ENCODE peak calls at places on chromosomes 1 and 21, in ten cellular contexts. Y is heart right ventricle, M is pancreas, S is Caco-2, N is endothelial cell of umbilical vein, C is left ventricle myocardium inferior, W is lung, H is ovary, D is fibroblast of lung, F is kidney. L is an unnamed sample.

GRCh38 chr1:162988869-162989268 is 80.3 kb upstream of the RGS4 start:
- DNase-seq in Y (no peak), M (no peak), S (no peak), N (no peak), C (no peak), W (no peak), H (no peak), D (no peak), F (no peak), L (no peak)

GRCh38 chr1:104136621-104137020 is 386.9 kb downstream of the AMY1C start:
- DNase-seq in Y (no peak), M (no peak), S (no peak), N (no peak), C (no peak), W (no peak), H (no peak), D (no peak), F (no peak), L (no peak)

GRCh38 chr21:27571706-27572105 is 604.8 kb upstream of the ADAMTS5 start:
- DNase-seq in Y (no peak), M (no peak), S (no peak), N (no peak), C (no peak), W (no peak), H (no peak), D (peak; percentile 28), F (no peak), L (no peak)

GRCh38 chr1:245666412-245666811 is 511.6 kb downstream of the KIF26B start:
- DNase-seq in Y (no peak), M (no peak), S (no peak), N (no peak), C (no peak), W (no peak), H (no peak), D (no peak), F (no peak), L (no peak)

GRCh38 chr1:240310226-240310925 is 218.7 kb downstream of the FMN2 start:
- DNase-seq in Y (no peak), M (no peak), S (no peak), N (no peak), C (no peak), W (no peak), H (no peak), D (peak; percentile 89), F (no peak), L (no peak)

GRCh38 chr1:19861034-19861433 is 21.2 kb upstream of the OTUD3 start:
- DNase-seq in Y (no peak), M (no peak), S (peak; percentile 71), N (no peak), C (no peak), W (no peak), H (no peak), D (no peak), F (no peak), L (no peak)

GRCh38 chr1:185520188-185520935 is 203.3 kb upstream of the IVNS1ABP start:
- DNase-seq in Y (no peak), M (no peak), S (no peak), N (peak; percentile 57), C (no peak), W (no peak), H (no peak), D (no peak), F (no peak), L (no peak)

GRCh38 chr1:8412183-8412831 is 94.4 kb downstream of the SLC45A1 start:
- DNase-seq in Y (peak; percentile 29), M (no peak), S (no peak), N (peak; percentile 96), C (no peak), W (no peak), H (no peak), D (peak; percentile 83), F (no peak), L (no peak)

GRCh38 chr21:46295177-46295711 is 9.1 kb downstream of the YBEY start:
- DNase-seq in Y (peak; percentile 38), M (no peak), S (no peak), N (no peak), C (peak; percentile 42), W (no peak), H (no peak), D (peak; percentile 24), F (no peak), L (no peak)

GRCh38 chr1:111752186-111752585 is 3.5 kb upstream of the DDX20 start:
- DNase-seq in Y (no peak), M (no peak), S (no peak), N (no peak), C (no peak), W (no peak), H (no peak), D (no peak), F (no peak), L (no peak)

GRCh38 chr1:39205102-39205780 is 746 bp downstream of the MACF1 start:
- DNase-seq in Y (peak; percentile 55), M (no peak), S (no peak), N (peak; percentile 45), C (peak; percentile 37), W (peak; percentile 46), H (no peak), D (peak; percentile 78), F (no peak), L (peak; percentile 85)

GRCh38 chr1:25030674-25031589 is 100.9 kb upstream of the RUNX3 start:
- DNase-seq in Y (no peak), M (no peak), S (no peak), N (no peak), C (no peak), W (no peak), H (no peak), D (no peak), F (peak; percentile 44), L (no peak)

GRCh38 chr1:209912306-209912705 is 25.7 kb upstream of the SYT14 start:
- DNase-seq in Y (no peak), M (no peak), S (no peak), N (no peak), C (no peak), W (no peak), H (no peak), D (no peak), F (no peak), L (no peak)

GRCh38 chr1:229003233-229004031 is 267.5 kb upstream of the RAB4A start:
- DNase-seq in Y (no peak), M (no peak), S (no peak), N (no peak), C (no peak), W (no peak), H (peak; percentile 59), D (peak; percentile 26), F (no peak), L (no peak)

GRCh38 chr1:182337736-182338571 is 53.6 kb downstream of the GLUL start:
- DNase-seq in Y (peak; percentile 35), M (no peak), S (no peak), N (no peak), C (peak; percentile 25), W (no peak), H (peak; percentile 69), D (no peak), F (no peak), L (no peak)

GRCh38 chr1:224170748-224171478 is 12.1 kb upstream of the DEGS1 start:
- DNase-seq in Y (no peak), M (no peak), S (no peak), N (peak; percentile 40), C (no peak), W (peak; percentile 34), H (no peak), D (no peak), F (no peak), L (no peak)

GRCh38 chr1:205074513-205074912 is 9.7 kb downstream of the TMEM81 start:
- DNase-seq in Y (no peak), M (no peak), S (no peak), N (no peak), C (no peak), W (no peak), H (no peak), D (no peak), F (no peak), L (no peak)

GRCh38 chr1:119338004-119338403 is 30.6 kb upstream of the HAO2 start:
- DNase-seq in Y (no peak), M (no peak), S (no peak), N (no peak), C (no peak), W (no peak), H (no peak), D (no peak), F (no peak), L (no peak)

GRCh38 chr1:226404063-226404903 is 3.6 kb downstream of the PARP1 start:
- DNase-seq in Y (no peak), M (no peak), S (no peak), N (no peak), C (no peak), W (no peak), H (no peak), D (peak; percentile 28), F (no peak), L (peak; percentile 74)

GRCh38 chr1:55156608-55157007 is 58.6 kb downstream of the USP24 start:
- DNase-seq in Y (no peak), M (no peak), S (no peak), N (no peak), C (no peak), W (no peak), H (no peak), D (no peak), F (no peak), L (no peak)
- H3K36me3 ChIP-seq in Y (peaks cover 100% of the 10 kb centered on the region), M (peaks cover 52% of the 10 kb centered on the region), S (no peaks in the 10 kb centered on the region), N (peaks cover 5% of the 10 kb centered on the region), C (peaks cover 82% of the 10 kb centered on the region), W (peaks cover 15% of the 10 kb centered on the region), H (no peaks in the 10 kb centered on the region), D (peaks cover 11% of the 10 kb centered on the region), F (peaks cover 48% of the 10 kb centered on the region), L (peaks cover 100% of the 10 kb centered on the region)

GRCh38 chr1:55478742-55479141 is 263.6 kb upstream of the USP24 start:
- DNase-seq in Y (no peak), M (no peak), S (no peak), N (peak; percentile 68), C (no peak), W (no peak), H (no peak), D (peak; percentile 65), F (no peak), L (no peak)
- TF ChIP-seq CTCF in Y (peak; percentile 40), M (no peak), S (no peak), N (peak; percentile 19), C (peak; percentile 28), W (no peak), H (no peak), D (peak; percentile 29), F (no peak), L (no peak)

GRCh38 chr21:42426876-42427480 is 23.3 kb downstream of the UBASH3A start:
- DNase-seq in Y (no peak), M (peak; percentile 16), S (no peak), N (no peak), C (no peak), W (no peak), H (no peak), D (no peak), F (peak; percentile 66), L (peak; percentile 48)
- H3K4me1 ChIP-seq in Y (no peaks in the 10 kb centered on the region), M (no peaks in the 10 kb centered on the region), S (no peaks in the 10 kb centered on the region), N (peaks cover 12% of the 10 kb centered on the region), C (no peaks in the 10 kb centered on the region), W (no peaks in the 10 kb centered on the region), H (no peaks in the 10 kb centered on the region), D (no peaks in the 10 kb centered on the region), F (no peaks in the 10 kb centered on the region), L (peaks cover 33% of the 10 kb centered on the region)

DNA sequence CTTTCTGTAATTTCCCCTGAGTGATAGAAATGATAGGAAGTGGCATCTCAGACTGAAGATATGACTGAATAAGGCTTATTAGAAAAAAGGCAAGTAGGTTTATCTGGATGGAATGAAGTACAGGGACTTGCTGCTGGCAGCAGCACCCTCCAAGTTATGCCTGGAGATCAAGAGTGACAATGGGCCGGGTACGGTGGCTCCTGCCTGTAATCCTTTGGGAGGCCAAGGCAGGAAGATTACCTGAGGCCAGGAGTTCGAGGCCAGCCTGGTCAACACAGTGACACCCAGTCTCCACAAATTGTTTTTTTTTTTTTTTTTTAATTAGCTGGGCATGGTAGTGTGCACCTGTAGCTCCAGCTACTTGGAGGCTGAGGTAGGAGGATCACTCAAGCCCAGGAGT is 87.8 kb downstream of the SCCPDH start:
- DNase-seq in Y (no peak), M (no peak), S (no peak), N (no peak), C (no peak), W (no peak), H (no peak), D (no peak), F (no peak), L (peak; percentile 31)
- H3K36me3 ChIP-seq in Y (no peaks in the 10 kb centered on the region), M (no peaks in the 10 kb centered on the region), S (no peaks in the 10 kb centered on the region), N (no peaks in the 10 kb centered on the region), C (no peaks in the 10 kb centered on the region), W (no peaks in the 10 kb centered on the region), H (no peaks in the 10 kb centered on the region), D (no peaks in the 10 kb centered on the region), F (no peaks in the 10 kb centered on the region), L (no peaks in the 10 kb centered on the region)